ENCODE peak calls at places on chromosome 18, in five cellular contexts. J is AG04450, G is choroid plexus epithelial cell, A is GM12892, E is COLO829. U is an unnamed sample.

GRCh38 chr18:34809697-34810096 is 99.6 kb downstream of the DTNA start:
- DNase-seq in J (no peak), G (peak; percentile 64), A (no peak), E (peak; percentile 27), U (peak; percentile 53)

GRCh38 chr18:78896111-78896510 is 83.5 kb upstream of the SALL3 start:
- DNase-seq in J (no peak), G (no peak), A (no peak), E (no peak), U (no peak)

GRCh38 chr18:76691800-76692199 is 130.6 kb upstream of the ZNF236 start:
- DNase-seq in J (no peak), G (no peak), A (no peak), E (no peak), U (no peak)

GRCh38 chr18:51082571-51083264 is 52.7 kb downstream of the SMAD4 start:
- DNase-seq in J (no peak), G (peak; percentile 47), A (no peak), E (peak; percentile 23), U (peak; percentile 7)

GRCh38 chr18:26403451-26403850 is 144.9 kb downstream of the KCTD1 start:
- DNase-seq in J (no peak), G (no peak), A (no peak), E (no peak), U (no peak)

GRCh38 chr18:23494992-23495391 is 8.3 kb upstream of the RMC1 start:
- DNase-seq in J (no peak), G (no peak), A (no peak), E (no peak), U (no peak)

GRCh38 chr18:6884944-6885343 is 155.4 kb downstream of the ARHGAP28 start:
- DNase-seq in J (no peak), G (peak; percentile 80), A (no peak), E (no peak), U (no peak)

GRCh38 chr18:59621027-59621426 is 76.2 kb downstream of the CCBE1 start:
- DNase-seq in J (no peak), G (peak; percentile 66), A (no peak), E (no peak), U (no peak)

U was measured in SK-MEL-5.